ENCODE peak calls at places on chromosomes 2 and 18, in seven cellular contexts. One of them, this sample, is unnamed.
A peak's percentile ranks its signal among the peaks of the same experiment; 100 is the strongest.

GRCh38 chr2:120509991-120510735 is 164.2 kb downstream of the INHBB start:
- DNase-seq in right lobe of liver: no peak
- DNase-seq in gastrocnemius medialis: no peak
- DNase-seq in neuronal stem cell: no peak
- DNase-seq in lower lobe of right lung: no peak
- DNase-seq in left ventricle myocardium inferior: no peak
- DNase-seq in CD8-positive, alpha-beta T cell: no peak
- DNase-seq in this sample: no peak

GRCh38 chr2:99654419-99654818 is 164.6 kb upstream of the REV1 start:
- DNase-seq in right lobe of liver: no peak
- DNase-seq in neuronal stem cell: no peak
- DNase-seq in left ventricle myocardium inferior: no peak
- DNase-seq in CD8-positive, alpha-beta T cell: no peak
- DNase-seq in lower lobe of right lung: no peak
- DNase-seq in gastrocnemius medialis: no peak
- DNase-seq in this sample: no peak

GRCh38 chr2:8413589-8414135 is 268.2 kb upstream of the ID2 start:
- DNase-seq in gastrocnemius medialis: peak; percentile 18
- DNase-seq in left ventricle myocardium inferior: no peak
- DNase-seq in right lobe of liver: peak; percentile 72
- DNase-seq in CD8-positive, alpha-beta T cell: no peak
- DNase-seq in lower lobe of right lung: no peak
- DNase-seq in neuronal stem cell: no peak
- DNase-seq in this sample: no peak

GRCh38 chr2:29923110-29923721 is 1.8 kb upstream of the ALK start:
- DNase-seq in neuronal stem cell: peak; percentile 66
- DNase-seq in lower lobe of right lung: peak; percentile 53
- DNase-seq in right lobe of liver: no peak
- DNase-seq in left ventricle myocardium inferior: peak; percentile 50
- DNase-seq in CD8-positive, alpha-beta T cell: peak; percentile 22
- DNase-seq in gastrocnemius medialis: peak; percentile 15
- DNase-seq in this sample: no peak

GRCh38 chr2:66490588-66491001 is 55.7 kb downstream of the MEIS1 start:
- DNase-seq in lower lobe of right lung: no peak
- DNase-seq in neuronal stem cell: no peak
- DNase-seq in gastrocnemius medialis: no peak
- DNase-seq in right lobe of liver: no peak
- DNase-seq in CD8-positive, alpha-beta T cell: no peak
- DNase-seq in left ventricle myocardium inferior: no peak
- DNase-seq in this sample: no peak

GRCh38 chr2:105388971-105389381 is 9.9 kb downstream of the FHL2 start:
- DNase-seq in left ventricle myocardium inferior: no peak
- DNase-seq in right lobe of liver: no peak
- DNase-seq in CD8-positive, alpha-beta T cell: no peak
- DNase-seq in lower lobe of right lung: no peak
- DNase-seq in neuronal stem cell: no peak
- DNase-seq in gastrocnemius medialis: no peak
- DNase-seq in this sample: no peak

GRCh38 chr2:218022131-218022850 is 19.5 kb upstream of the TNS1 start:
- DNase-seq in lower lobe of right lung: no peak
- DNase-seq in left ventricle myocardium inferior: peak; percentile 7
- DNase-seq in gastrocnemius medialis: no peak
- DNase-seq in CD8-positive, alpha-beta T cell: no peak
- DNase-seq in right lobe of liver: no peak
- DNase-seq in neuronal stem cell: no peak
- DNase-seq in this sample: no peak

GRCh38 chr2:54899576-54900200 is 150.6 kb downstream of the RTN4 start:
- DNase-seq in lower lobe of right lung: no peak
- DNase-seq in right lobe of liver: no peak
- DNase-seq in gastrocnemius medialis: no peak
- DNase-seq in CD8-positive, alpha-beta T cell: no peak
- DNase-seq in neuronal stem cell: peak; percentile 3
- DNase-seq in left ventricle myocardium inferior: no peak
- DNase-seq in this sample: no peak

GRCh38 chr2:81648370-81648769 is 1343.8 kb upstream of the LRRTM1 start:
- DNase-seq in gastrocnemius medialis: no peak
- DNase-seq in left ventricle myocardium inferior: no peak
- DNase-seq in lower lobe of right lung: no peak
- DNase-seq in right lobe of liver: no peak
- DNase-seq in neuronal stem cell: no peak
- DNase-seq in CD8-positive, alpha-beta T cell: no peak
- DNase-seq in this sample: no peak

GRCh38 chr2:207200136-207200535 is 34.4 kb upstream of the KLF7 start:
- DNase-seq in CD8-positive, alpha-beta T cell: no peak
- DNase-seq in right lobe of liver: no peak
- DNase-seq in gastrocnemius medialis: no peak
- DNase-seq in left ventricle myocardium inferior: no peak
- DNase-seq in lower lobe of right lung: no peak
- DNase-seq in neuronal stem cell: no peak
- DNase-seq in this sample: no peak

GRCh38 chr2:114265256-114265655 is 177.2 kb upstream of the DPP10 start:
- DNase-seq in neuronal stem cell: no peak
- DNase-seq in left ventricle myocardium inferior: no peak
- DNase-seq in CD8-positive, alpha-beta T cell: no peak
- DNase-seq in right lobe of liver: no peak
- DNase-seq in lower lobe of right lung: no peak
- DNase-seq in gastrocnemius medialis: no peak
- DNase-seq in this sample: no peak

GRCh38 chr2:40103590-40103989 is 324.5 kb upstream of the THUMPD2 start:
- DNase-seq in neuronal stem cell: no peak
- DNase-seq in lower lobe of right lung: no peak
- DNase-seq in gastrocnemius medialis: no peak
- DNase-seq in right lobe of liver: no peak
- DNase-seq in left ventricle myocardium inferior: no peak
- DNase-seq in CD8-positive, alpha-beta T cell: no peak
- DNase-seq in this sample: no peak

GRCh38 chr18:56108486-56109367 is 520.7 kb upstream of the TCF4 start:
- DNase-seq in CD8-positive, alpha-beta T cell: no peak
- DNase-seq in left ventricle myocardium inferior: no peak
- DNase-seq in gastrocnemius medialis: no peak
- DNase-seq in lower lobe of right lung: no peak
- DNase-seq in neuronal stem cell: no peak
- DNase-seq in right lobe of liver: no peak
- DNase-seq in this sample: no peak

GRCh38 chr2:68320118-68320641 is 431 bp upstream of the CNRIP1 start:
- DNase-seq in left ventricle myocardium inferior: no peak
- DNase-seq in lower lobe of right lung: no peak
- DNase-seq in gastrocnemius medialis: no peak
- DNase-seq in right lobe of liver: no peak
- DNase-seq in CD8-positive, alpha-beta T cell: no peak
- DNase-seq in neuronal stem cell: peak; percentile 17
- DNase-seq in this sample: peak; percentile 8

GRCh38 chr2:120535081-120535480 is 189.1 kb downstream of the INHBB start:
- DNase-seq in gastrocnemius medialis: no peak
- DNase-seq in lower lobe of right lung: no peak
- DNase-seq in CD8-positive, alpha-beta T cell: no peak
- DNase-seq in neuronal stem cell: no peak
- DNase-seq in left ventricle myocardium inferior: no peak
- DNase-seq in right lobe of liver: no peak
- DNase-seq in this sample: no peak

GRCh38 chr2:42601076-42601475 is 32.6 kb downstream of the MTA3 start:
- DNase-seq in gastrocnemius medialis: no peak
- DNase-seq in CD8-positive, alpha-beta T cell: no peak
- DNase-seq in left ventricle myocardium inferior: no peak
- DNase-seq in neuronal stem cell: no peak
- DNase-seq in lower lobe of right lung: no peak
- DNase-seq in right lobe of liver: no peak
- DNase-seq in this sample: no peak

GRCh38 chr2:65922794-65923193 is 490.4 kb upstream of the SPRED2 start:
- DNase-seq in CD8-positive, alpha-beta T cell: no peak
- DNase-seq in right lobe of liver: peak; percentile 65
- DNase-seq in gastrocnemius medialis: peak; percentile 23
- DNase-seq in left ventricle myocardium inferior: peak; percentile 18
- DNase-seq in lower lobe of right lung: peak; percentile 55
- DNase-seq in neuronal stem cell: no peak
- DNase-seq in this sample: no peak

GRCh38 chr2:168758970-168759820 is 43.2 kb upstream of the NOSTRIN start:
- DNase-seq in CD8-positive, alpha-beta T cell: peak; percentile 30
- DNase-seq in left ventricle myocardium inferior: no peak
- DNase-seq in lower lobe of right lung: no peak
- DNase-seq in gastrocnemius medialis: no peak
- DNase-seq in neuronal stem cell: peak; percentile 9
- DNase-seq in right lobe of liver: no peak
- DNase-seq in this sample: no peak

GRCh38 chr18:75253784-75254183 is 43.2 kb downstream of the TSHZ1 start:
- DNase-seq in CD8-positive, alpha-beta T cell: no peak
- DNase-seq in lower lobe of right lung: no peak
- DNase-seq in gastrocnemius medialis: no peak
- DNase-seq in right lobe of liver: no peak
- DNase-seq in neuronal stem cell: no peak
- DNase-seq in left ventricle myocardium inferior: no peak
- DNase-seq in this sample: no peak

GRCh38 chr2:223058952-223059716 is 7.1 kb downstream of the KCNE4 start:
- DNase-seq in CD8-positive, alpha-beta T cell: no peak
- DNase-seq in left ventricle myocardium inferior: no peak
- DNase-seq in lower lobe of right lung: no peak
- DNase-seq in neuronal stem cell: no peak
- DNase-seq in right lobe of liver: no peak
- DNase-seq in gastrocnemius medialis: no peak
- DNase-seq in this sample: no peak

GRCh38 chr2:144370937-144371584 is 148.9 kb downstream of the ZEB2 start:
- DNase-seq in right lobe of liver: no peak
- DNase-seq in left ventricle myocardium inferior: no peak
- DNase-seq in lower lobe of right lung: no peak
- DNase-seq in CD8-positive, alpha-beta T cell: no peak
- DNase-seq in neuronal stem cell: no peak
- DNase-seq in gastrocnemius medialis: no peak
- DNase-seq in this sample: no peak

GRCh38 chr2:55232863-55233657 is 572 bp downstream of the RPS27A start:
- DNase-seq in right lobe of liver: peak; percentile 64
- DNase-seq in neuronal stem cell: no peak
- DNase-seq in gastrocnemius medialis: no peak
- DNase-seq in lower lobe of right lung: peak; percentile 70
- DNase-seq in CD8-positive, alpha-beta T cell: peak; percentile 76
- DNase-seq in left ventricle myocardium inferior: no peak
- DNase-seq in this sample: no peak

GRCh38 chr18:56028514-56028913 is 440.5 kb upstream of the TCF4 start:
- DNase-seq in neuronal stem cell: no peak
- DNase-seq in gastrocnemius medialis: no peak
- DNase-seq in left ventricle myocardium inferior: no peak
- DNase-seq in CD8-positive, alpha-beta T cell: no peak
- DNase-seq in lower lobe of right lung: no peak
- DNase-seq in right lobe of liver: no peak
- DNase-seq in this sample: no peak

DNA sequence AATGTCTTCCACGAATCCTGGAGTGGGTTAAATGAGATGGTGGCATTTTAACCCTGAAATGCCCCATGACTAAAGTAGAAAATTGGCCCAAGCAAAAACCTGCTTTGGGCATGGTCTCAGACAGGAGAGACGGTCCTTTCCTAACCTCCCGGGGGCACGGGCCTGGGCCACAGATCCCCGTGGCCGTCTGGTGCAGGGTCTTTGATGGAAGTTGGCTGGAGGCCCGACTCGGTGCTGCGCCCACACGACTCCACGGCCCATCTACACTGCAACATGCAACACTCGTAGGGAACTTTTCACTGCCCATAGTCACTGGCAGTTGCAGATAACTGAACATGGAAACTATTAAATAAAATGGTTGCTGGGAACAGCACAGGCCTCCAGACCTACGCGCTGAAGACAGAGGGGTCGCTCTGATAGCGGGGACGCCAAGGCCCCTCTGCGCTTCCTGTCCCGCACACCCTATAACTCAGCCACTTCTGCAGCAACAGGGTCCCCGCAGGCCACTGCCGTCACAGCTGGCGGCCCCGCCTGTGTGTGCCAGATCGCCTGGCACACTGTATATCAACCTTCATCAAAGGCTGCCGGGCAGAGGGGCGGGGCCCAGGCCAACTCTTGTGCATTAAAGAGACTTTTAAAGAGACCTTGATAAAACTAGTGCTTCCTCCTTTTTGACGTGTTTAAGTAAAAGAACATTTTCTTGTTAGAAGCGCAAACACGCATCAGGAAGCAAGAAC is 214.1 kb downstream of the TWIST2 start:
- DNase-seq in right lobe of liver: no peak
- DNase-seq in left ventricle myocardium inferior: no peak
- DNase-seq in neuronal stem cell: no peak
- DNase-seq in gastrocnemius medialis: no peak
- DNase-seq in CD8-positive, alpha-beta T cell: no peak
- DNase-seq in lower lobe of right lung: peak; percentile 38
- DNase-seq in this sample: no peak
- H3K27ac ChIP-seq in right lobe of liver: no peak overlapping the region
- H3K27ac ChIP-seq in left ventricle myocardium inferior: no peak overlapping the region
- H3K27ac ChIP-seq in neuronal stem cell: no peak overlapping the region
- H3K27ac ChIP-seq in gastrocnemius medialis: no peak overlapping the region
- H3K27ac ChIP-seq in CD8-positive, alpha-beta T cell: no peak overlapping the region
- H3K27ac ChIP-seq in lower lobe of right lung: no peak overlapping the region
- H3K27ac ChIP-seq in this sample: no peak overlapping the region

DNA sequence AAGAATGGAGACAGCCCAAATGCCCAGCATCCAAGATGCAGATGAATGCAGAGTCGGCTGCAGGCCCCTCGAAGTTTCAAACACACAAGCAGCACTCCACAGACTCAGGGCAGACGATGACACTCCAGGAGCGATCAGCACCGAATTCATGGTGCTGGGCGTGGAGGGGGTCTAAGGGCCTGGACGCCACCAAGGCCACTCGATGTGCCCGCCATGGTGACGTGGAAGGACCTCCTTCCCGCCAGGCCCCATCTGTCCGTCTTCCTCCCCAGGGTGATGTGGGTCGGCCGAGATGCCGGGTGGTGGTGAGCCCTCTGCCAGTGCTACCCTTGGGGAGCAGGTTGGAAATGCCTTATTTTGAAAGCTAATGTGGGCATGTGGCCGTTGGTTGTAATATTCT is 9.4 kb downstream of the KIF1A start:
- DNase-seq in left ventricle myocardium inferior: peak; percentile 5
- DNase-seq in right lobe of liver: no peak
- DNase-seq in gastrocnemius medialis: no peak
- DNase-seq in neuronal stem cell: no peak
- DNase-seq in lower lobe of right lung: peak; percentile 24
- DNase-seq in CD8-positive, alpha-beta T cell: no peak
- DNase-seq in this sample: no peak
- H3K27ac ChIP-seq in left ventricle myocardium inferior: no peak overlapping the region
- H3K27ac ChIP-seq in right lobe of liver: no peak overlapping the region
- H3K27ac ChIP-seq in gastrocnemius medialis: no peak overlapping the region
- H3K27ac ChIP-seq in neuronal stem cell: no peak overlapping the region
- H3K27ac ChIP-seq in lower lobe of right lung: no peak overlapping the region
- H3K27ac ChIP-seq in CD8-positive, alpha-beta T cell: no peak overlapping the region
- H3K27ac ChIP-seq in this sample: no peak overlapping the region

GRCh38 chr2:238421695-238422035 is 5.1 kb upstream of the ASB1 start:
- DNase-seq in lower lobe of right lung: no peak
- DNase-seq in CD8-positive, alpha-beta T cell: no peak
- DNase-seq in right lobe of liver: no peak
- DNase-seq in gastrocnemius medialis: no peak
- DNase-seq in left ventricle myocardium inferior: no peak
- DNase-seq in neuronal stem cell: no peak
- DNase-seq in this sample: no peak
- H3K27ac ChIP-seq in lower lobe of right lung: no peak overlapping the region
- H3K27ac ChIP-seq in CD8-positive, alpha-beta T cell: no peak overlapping the region
- H3K27ac ChIP-seq in right lobe of liver: no peak overlapping the region
- H3K27ac ChIP-seq in gastrocnemius medialis: no peak overlapping the region
- H3K27ac ChIP-seq in left ventricle myocardium inferior: peak overlapping the region; percentile 61
- H3K27ac ChIP-seq in neuronal stem cell: no peak overlapping the region
- H3K27ac ChIP-seq in this sample: no peak overlapping the region

DNA sequence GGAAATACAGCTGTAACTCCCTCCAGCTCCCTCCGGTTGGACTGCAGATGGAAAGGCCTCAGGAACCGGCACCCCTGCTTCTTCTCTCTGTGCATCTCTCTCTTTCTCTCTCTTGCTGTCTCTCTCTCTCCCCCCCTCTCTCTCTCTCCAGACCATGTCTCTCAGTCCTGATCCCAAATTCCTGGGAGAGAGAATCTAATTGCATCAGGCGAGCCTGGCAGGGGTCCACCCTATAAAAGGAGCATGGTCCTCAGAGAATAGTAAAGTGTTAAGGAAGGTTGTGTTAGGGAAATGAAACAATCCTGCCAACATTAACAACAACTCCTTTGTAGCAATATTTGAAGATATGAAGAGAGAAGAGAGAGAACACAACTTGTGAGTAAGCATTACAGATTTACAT is 36.7 kb downstream of the VIT start:
- DNase-seq in lower lobe of right lung: no peak
- DNase-seq in neuronal stem cell: no peak
- DNase-seq in left ventricle myocardium inferior: peak; percentile 26
- DNase-seq in gastrocnemius medialis: no peak
- DNase-seq in right lobe of liver: no peak
- DNase-seq in CD8-positive, alpha-beta T cell: no peak
- DNase-seq in this sample: no peak
- H3K27ac ChIP-seq in lower lobe of right lung: no peak overlapping the region
- H3K27ac ChIP-seq in neuronal stem cell: no peak overlapping the region
- H3K27ac ChIP-seq in left ventricle myocardium inferior: peak overlapping the region; percentile 7
- H3K27ac ChIP-seq in gastrocnemius medialis: no peak overlapping the region
- H3K27ac ChIP-seq in right lobe of liver: no peak overlapping the region
- H3K27ac ChIP-seq in CD8-positive, alpha-beta T cell: no peak overlapping the region
- H3K27ac ChIP-seq in this sample: no peak overlapping the region

This sample was measured in caudate nucleus.